ENCODE peak calls at places on chromosomes 7 and 10, in six cellular contexts. R is germinal center, H is GM18507, Y is NT2/D1, N is left colon, D is sigmoid colon. L is an unnamed sample.

GRCh38 chr10:25068152-25069058 is 52.0 kb downstream of the THNSL1 start:
- DNase-seq in Y (peak), H (no peak), N (no peak), D (no peak), R (no peak), L (no peak)

GRCh38 chr7:140053812-140054539 is 8.8 kb downstream of the PARP12 start:
- DNase-seq in Y (no peak), N (no peak), H (no peak), D (no peak), R (peak), L (no peak)

GRCh38 chr7:20529260-20529659 is 86.2 kb upstream of the ABCB5 start:
- DNase-seq in R (no peak), N (no peak), D (no peak), Y (no peak), H (no peak), L (no peak)

GRCh38 chr7:133556553-133556952 is 303.7 kb downstream of the EXOC4 start:
- DNase-seq in R (no peak), D (no peak), H (no peak), N (no peak), Y (no peak), L (no peak)

GRCh38 chr10:58384536-58384998 is 643 bp upstream of the TFAM start:
- DNase-seq in R (peak), N (no peak), H (no peak), D (no peak), Y (no peak), L (no peak)

GRCh38 chr7:101678713-101679112 is 49.6 kb upstream of the MYL10 start:
- DNase-seq in D (no peak), H (no peak), R (no peak), N (no peak), Y (no peak), L (no peak)

GRCh38 chr7:5755704-5756131 is 25.7 kb downstream of the RNF216 start:
- DNase-seq in D (no peak), N (no peak), R (no peak), H (no peak), Y (no peak), L (no peak)

GRCh38 chr7:14009453-14010418 is 20.3 kb upstream of the ETV1 start:
- DNase-seq in Y (no peak), N (no peak), R (no peak), D (no peak), H (no peak), L (no peak)

GRCh38 chr7:30789334-30789711 is 18.1 kb downstream of the MINDY4 start:
- DNase-seq in N (no peak), R (no peak), H (no peak), Y (no peak), D (no peak), L (no peak)

GRCh38 chr10:69662173-69662685 is 32.2 kb downstream of the FAM241B start:
- DNase-seq in Y (no peak), D (no peak), H (no peak), R (no peak), N (no peak), L (no peak)

GRCh38 chr10:117318909-117319308 is 56.3 kb downstream of the PDZD8 start:
- DNase-seq in Y (no peak), N (no peak), H (no peak), D (no peak), R (peak), L (no peak)

GRCh38 chr7:40709077-40709964 is 574.5 kb downstream of the SUGCT start:
- DNase-seq in Y (no peak), D (no peak), N (no peak), H (no peak), R (no peak), L (no peak)

GRCh38 chr10:100148353-100149211 is 37.2 kb downstream of the ERLIN1 start:
- DNase-seq in D (no peak), H (peak), N (no peak), R (peak), Y (no peak), L (no peak)

GRCh38 chr10:12720217-12720981 is 281.1 kb downstream of the CCDC3 start:
- DNase-seq in D (peak), H (no peak), Y (no peak), R (no peak), N (peak), L (peak)

GRCh38 chr7:17939111-17939669 is 1.1 kb downstream of the SNX13 start:
- DNase-seq in Y (no peak), N (no peak), H (no peak), R (peak), D (no peak), L (no peak)

GRCh38 chr10:118286051-118286838 is 55.9 kb downstream of the FAM204A start:
- DNase-seq in H (no peak), N (no peak), Y (no peak), D (no peak), R (no peak), L (no peak)

GRCh38 chr10:124657806-124658205 is 86.4 kb downstream of the FAM53B start:
- DNase-seq in H (no peak), N (no peak), Y (no peak), R (no peak), D (no peak), L (no peak)

GRCh38 chr7:45180084-45180986 is 22.7 kb downstream of the RAMP3 start:
- DNase-seq in N (no peak), Y (no peak), H (no peak), D (peak), R (no peak), L (peak)

GRCh38 chr7:42967391-42967790 is 35.2 kb downstream of the MRPL32 start:
- DNase-seq in H (no peak), R (no peak), Y (no peak), D (no peak), N (no peak), L (no peak)

GRCh38 chr10:92816106-92816505 is 32.2 kb upstream of the EXOC6 start:
- DNase-seq in N (no peak), Y (no peak), R (no peak), H (no peak), D (no peak), L (no peak)

GRCh38 chr7:100894860-100895700 is 608 bp downstream of the ACHE start:
- DNase-seq in D (peak), R (peak), N (peak), Y (peak), H (no peak), L (peak)

GRCh38 chr10:54594289-54594688 is 206.7 kb downstream of the PCDH15 start:
- DNase-seq in Y (no peak), N (no peak), R (no peak), H (no peak), D (no peak), L (no peak)

GRCh38 chr7:104627516-104627915 is 299.1 kb downstream of the LHFPL3 start:
- DNase-seq in Y (peak), R (no peak), N (peak), H (no peak), D (no peak), L (peak)